ENCODE peak calls at places on chromosome 11, in ten cellular contexts. W is H54; K is globus pallidus; C is posterior vena cava; J is NCI-H1105 treated with DMSO at 0.1 percent for 48 hours; U is hypothalamus; D is KG1; F is HCEC 1CT; O is stimulated activated CD4-positive, alpha-beta T cell treated with anti-CD3 and anti-CD28 coated beads, Interleukin-2, amount 100 ng/mL, for 24 hours; Y is central memory CD4-positive, alpha-beta T cell. G is an unnamed sample.

GRCh38 chr11:12273618-12273995 is 103.8 kb upstream of the PARVA start:
- DNase-seq in Y (no peak), D (no peak), F (no peak), O (no peak), K (no peak), C (no peak), U (no peak), J (no peak), W (no peak), G (no peak)

GRCh38 chr11:71451596-71452353 is 1.2 kb upstream of the NADSYN1 start:
- DNase-seq in J (peak; percentile 49), F (no peak), K (no peak), W (no peak), Y (no peak), U (no peak), D (peak; percentile 71), O (no peak), C (peak; percentile 52), G (no peak)

GRCh38 chr11:63961608-63962412 is 12.6 kb upstream of the COX8A start:
- DNase-seq in F (peak; percentile 41), J (peak; percentile 54), C (no peak), U (no peak), Y (no peak), O (no peak), D (no peak), W (no peak), K (no peak), G (no peak)

GRCh38 chr11:122863704-122864326 is 18.7 kb upstream of the JHY start:
- DNase-seq in D (peak; percentile 39), W (no peak), J (peak; percentile 67), K (peak; percentile 26), Y (peak; percentile 26), C (no peak), F (peak; percentile 30), O (peak; percentile 63), U (no peak), G (peak; percentile 37)

GRCh38 chr11:69393178-69393832 is 88.2 kb upstream of the LINC01488 start:
- DNase-seq in K (no peak), O (no peak), Y (no peak), C (peak; percentile 69), U (no peak), F (no peak), D (no peak), W (no peak), J (no peak), G (no peak)

GRCh38 chr11:122747358-122747757 is 90.9 kb upstream of the CRTAM start:
- DNase-seq in W (no peak), O (no peak), Y (no peak), D (no peak), C (no peak), K (no peak), F (peak; percentile 34), U (no peak), J (no peak), G (no peak)

GRCh38 chr11:11864803-11865202 is 23.0 kb downstream of the USP47 start:
- DNase-seq in W (no peak), J (no peak), K (no peak), D (no peak), Y (no peak), C (no peak), O (no peak), U (no peak), F (no peak), G (no peak)

GRCh38 chr11:2587976-2588748 is 111.6 kb downstream of the KCNQ1OT1 start:
- DNase-seq in W (no peak), D (no peak), U (no peak), O (no peak), J (no peak), Y (no peak), F (no peak), C (peak; percentile 79), K (no peak), G (no peak)

GRCh38 chr11:94511932-94512781 is at the start of gene C11orf97:
- DNase-seq in K (no peak), C (peak; percentile 87), F (no peak), Y (peak; percentile 28), J (no peak), O (peak; percentile 46), D (peak; percentile 50), U (peak; percentile 49), W (no peak), G (no peak)

GRCh38 chr11:9527481-9528140 is 45.9 kb upstream of the WEE1 start:
- DNase-seq in O (no peak), K (no peak), D (no peak), C (no peak), Y (no peak), W (no peak), F (peak; percentile 67), J (no peak), U (no peak), G (peak; percentile 22)

GRCh38 chr11:29780756-29781155 is 236.1 kb downstream of the KCNA4 start:
- DNase-seq in D (no peak), J (no peak), C (peak; percentile 46), W (no peak), U (no peak), Y (no peak), K (no peak), F (no peak), O (no peak), G (no peak)

GRCh38 chr11:10379022-10379421 is 74.1 kb downstream of the ADM start:
- DNase-seq in J (no peak), Y (no peak), K (no peak), C (no peak), U (no peak), F (no peak), O (no peak), D (no peak), W (no peak), G (no peak)

GRCh38 chr11:34680918-34681554 is 60.1 kb downstream of the EHF start:
- DNase-seq in D (no peak), U (no peak), J (no peak), Y (no peak), W (peak; percentile 16), C (no peak), F (peak; percentile 83), K (no peak), O (no peak), G (peak; percentile 86)

GRCh38 chr11:110131386-110132123 is 38.4 kb downstream of the ZC3H12C start:
- DNase-seq in W (no peak), J (peak; percentile 78), Y (no peak), U (no peak), C (no peak), K (no peak), D (no peak), O (no peak), F (no peak), G (no peak)

GRCh38 chr11:80096736-80097135 is 655.9 kb upstream of the TENM4 start:
- DNase-seq in Y (no peak), C (no peak), U (no peak), J (no peak), D (no peak), K (no peak), W (peak; percentile 61), F (peak; percentile 73), O (no peak), G (no peak)

GRCh38 chr11:128725630-128726461 is 32.0 kb downstream of the FLI1 start:
- DNase-seq in K (peak; percentile 32), U (no peak), F (no peak), W (no peak), O (peak; percentile 60), C (no peak), J (no peak), Y (peak; percentile 89), D (peak; percentile 83), G (no peak)

GRCh38 chr11:35584321-35584720 is 33.9 kb upstream of the FJX1 start:
- DNase-seq in O (no peak), Y (no peak), K (no peak), J (no peak), W (no peak), F (peak; percentile 90), U (no peak), D (no peak), C (no peak), G (no peak)

GRCh38 chr11:118212131-118212725 is 12.6 kb downstream of the JAML start:
- DNase-seq in O (no peak), D (no peak), F (no peak), U (no peak), W (no peak), J (no peak), Y (no peak), C (no peak), K (no peak), G (no peak)

GRCh38 chr11:13321431-13321830 is 43.8 kb downstream of the BMAL1 start:
- DNase-seq in Y (no peak), D (no peak), U (no peak), J (no peak), C (no peak), K (no peak), W (no peak), F (no peak), O (no peak), G (no peak)

GRCh38 chr11:36333897-36334296 is 37.8 kb downstream of the PRR5L start:
- DNase-seq in C (no peak), U (no peak), F (peak; percentile 40), D (no peak), K (no peak), Y (no peak), W (peak; percentile 23), J (peak; percentile 9), O (no peak), G (peak; percentile 44)

GRCh38 chr11:124725719-124726105 is 14.0 kb upstream of the NRGN start:
- DNase-seq in J (no peak), D (peak; percentile 52), Y (no peak), W (no peak), F (peak; percentile 57), O (no peak), K (no peak), C (no peak), U (no peak), G (no peak)

GRCh38 chr11:45930951-45931563 is 8.6 kb downstream of the LARGE2 start:
- DNase-seq in W (no peak), U (no peak), D (no peak), K (no peak), F (no peak), C (peak; percentile 37), J (no peak), Y (no peak), O (no peak), G (no peak)

GRCh38 chr11:85913486-85913885 is 58.3 kb downstream of the CCDC83 start:
- DNase-seq in Y (no peak), D (no peak), U (no peak), W (no peak), J (no peak), O (no peak), F (no peak), C (no peak), K (no peak), G (no peak)

GRCh38 chr11:2802389-2803185 is 83.0 kb downstream of the CDKN1C start:
- DNase-seq in O (no peak), C (peak; percentile 59), Y (no peak), D (no peak), U (no peak), F (no peak), W (no peak), K (no peak), J (peak; percentile 27), G (no peak)

GRCh38 chr11:44524751-44525171 is 40.7 kb upstream of the CD82 start:
- DNase-seq in O (no peak), U (no peak), C (no peak), K (no peak), Y (no peak), J (no peak), W (no peak), D (no peak), F (no peak), G (no peak)

GRCh38 chr11:97570636-97571035 is 1180.8 kb downstream of the JRKL start:
- DNase-seq in J (no peak), D (no peak), U (no peak), F (no peak), C (no peak), Y (no peak), O (no peak), W (no peak), K (no peak), G (no peak)

GRCh38 chr11:11306855-11307254 is 46.2 kb downstream of the CSNK2A3 start:
- DNase-seq in C (no peak), F (no peak), Y (no peak), K (no peak), W (no peak), J (no peak), D (no peak), O (no peak), U (no peak), G (no peak)

GRCh38 chr11:43947003-43947500 is 4.6 kb downstream of the C11orf96 start:
- DNase-seq in K (no peak), J (no peak), O (no peak), U (no peak), F (peak; percentile 67), C (peak; percentile 83), D (no peak), Y (no peak), W (no peak), G (peak; percentile 19)

G was measured in HCT116.